ENCODE peak calls at places on chromosomes 1 and 21, in seven cellular contexts. C is breast epithelium, U is tibial nerve, V is pancreas, T is heart right ventricle, A is AG04450, W is left lung. R is an unnamed sample.

GRCh38 chr1:225908773-225909172 is 15.3 kb downstream of the PYCR2 start:
- DNase-seq in A (no peak), V (no peak), C (no peak), T (no peak), U (no peak), W (no peak), R (no peak)

GRCh38 chr1:54161495-54162168 is 8.8 kb upstream of the CDCP2 start:
- DNase-seq in U (no peak), A (no peak), T (no peak), W (no peak), V (no peak), C (no peak), R (no peak)

GRCh38 chr1:44361478-44361877 is 6.4 kb upstream of the ERI3 start:
- DNase-seq in W (no peak), U (no peak), A (no peak), T (no peak), C (no peak), V (no peak), R (no peak)

GRCh38 chr1:44501022-44501910 is 96.2 kb downstream of the RNF220 start:
- DNase-seq in A (no peak), U (no peak), W (no peak), T (peak), C (no peak), V (no peak), R (no peak)

GRCh38 chr1:19476440-19477190 is 8.7 kb downstream of the CAPZB start:
- DNase-seq in W (no peak), T (no peak), V (no peak), C (no peak), A (no peak), U (no peak), R (peak)

GRCh38 chr1:2404142-2404889 is 8.0 kb downstream of the PEX10 start:
- DNase-seq in C (no peak), T (peak), W (no peak), U (no peak), A (no peak), V (no peak), R (no peak)

GRCh38 chr1:81894867-81895266 is 94.1 kb downstream of the ADGRL2 start:
- DNase-seq in C (no peak), U (no peak), T (no peak), A (no peak), V (no peak), W (no peak), R (no peak)

GRCh38 chr1:181936768-181937581 is 124.5 kb downstream of the ZNF648 start:
- DNase-seq in U (no peak), T (no peak), A (no peak), C (peak), V (peak), W (no peak), R (peak)

GRCh38 chr1:245687636-245688535 is 533.1 kb downstream of the KIF26B start:
- DNase-seq in C (no peak), V (no peak), U (no peak), W (no peak), T (no peak), A (no peak), R (no peak)

GRCh38 chr1:39694026-39694425 is 2.8 kb upstream of the HPCAL4 start:
- DNase-seq in U (no peak), C (no peak), V (no peak), A (no peak), T (no peak), W (no peak), R (no peak)

GRCh38 chr1:28740118-28740517 is 3.4 kb downstream of the YTHDF2 start:
- DNase-seq in T (no peak), V (no peak), C (no peak), W (no peak), U (no peak), A (no peak), R (no peak)

GRCh38 chr1:157648317-157648716 is 50.4 kb upstream of the FCRL4 start:
- DNase-seq in V (no peak), W (no peak), A (no peak), T (no peak), C (no peak), U (no peak), R (no peak)

GRCh38 chr1:161781995-161782394 is 15.9 kb downstream of the ATF6 start:
- DNase-seq in V (no peak), A (no peak), C (no peak), U (no peak), W (no peak), T (no peak), R (no peak)

GRCh38 chr1:52365091-52365745 is 787 bp downstream of the CC2D1B start:
- DNase-seq in W (peak), C (peak), U (no peak), V (peak), A (no peak), T (peak), R (no peak)

GRCh38 chr1:18927654-18928272 is 25.4 kb upstream of the ALDH4A1 start:
- DNase-seq in T (no peak), V (no peak), C (no peak), A (no peak), W (no peak), U (no peak), R (peak)

GRCh38 chr1:233372218-233373125 is 44.9 kb downstream of the MAP3K21 start:
- DNase-seq in T (no peak), C (no peak), A (no peak), U (no peak), W (no peak), V (no peak), R (no peak)

GRCh38 chr1:10280442-10281350 is 70.3 kb downstream of the KIF1B start:
- DNase-seq in T (no peak), A (peak), W (no peak), C (no peak), V (no peak), U (no peak), R (no peak)

GRCh38 chr1:220367833-220368232 is 95.6 kb upstream of the RAB3GAP2 start:
- DNase-seq in A (no peak), W (no peak), C (no peak), T (no peak), U (no peak), V (no peak), R (no peak)

GRCh38 chr1:153985984-153986761 is at the start of gene RAB13:
- DNase-seq in U (peak), W (peak), V (peak), T (peak), A (no peak), C (peak), R (no peak)

GRCh38 chr1:43893020-43893419 is 40.6 kb upstream of the ARTN start:
- DNase-seq in V (no peak), A (no peak), U (no peak), C (no peak), T (no peak), W (no peak), R (no peak)

GRCh38 chr1:4527819-4528218 is 126.6 kb upstream of the AJAP1 start:
- DNase-seq in W (no peak), A (no peak), V (no peak), U (no peak), T (no peak), C (no peak), R (no peak)

GRCh38 chr21:36815284-36815683 is 116.4 kb downstream of the SIM2 start:
- DNase-seq in W (no peak), V (no peak), A (no peak), C (no peak), T (no peak), U (no peak), R (no peak)

GRCh38 chr1:85465099-85465790 is at the start of gene DDAH1:
- DNase-seq in T (peak), W (peak), U (no peak), C (peak), A (no peak), V (peak), R (no peak)

GRCh38 chr1:70764747-70765146 is 282.9 kb downstream of the PTGER3 start:
- DNase-seq in T (no peak), W (no peak), C (no peak), U (no peak), A (no peak), V (no peak), R (no peak)

GRCh38 chr1:221097479-221098281 is 218.4 kb downstream of the HLX start:
- DNase-seq in C (no peak), V (no peak), W (no peak), U (no peak), A (peak), T (no peak), R (no peak)

GRCh38 chr21:14880922-14881321 is 183.9 kb downstream of the NRIP1 start:
- DNase-seq in U (no peak), V (no peak), A (no peak), W (no peak), C (no peak), T (no peak), R (no peak)

GRCh38 chr1:1120866-1121563 is 5.1 kb upstream of the C1orf159 start:
- DNase-seq in C (no peak), A (no peak), U (no peak), W (peak), V (no peak), T (no peak), R (no peak)

GRCh38 chr1:157978547-157979403 is 14.7 kb upstream of the KIRREL1 start:
- DNase-seq in V (no peak), W (peak), U (no peak), A (no peak), C (no peak), T (no peak), R (no peak)

GRCh38 chr1:48680411-48681035 is 96.2 kb downstream of the BEND5 start:
- DNase-seq in V (peak), C (no peak), W (no peak), U (no peak), T (no peak), A (no peak), R (no peak)

GRCh38 chr1:181133969-181134418 is 45.5 kb downstream of the IER5 start:
- DNase-seq in V (no peak), T (no peak), U (no peak), W (no peak), C (no peak), A (no peak), R (no peak)

GRCh38 chr1:32390904-32391480 is 3.2 kb downstream of the BSDC1 start:
- DNase-seq in A (no peak), C (no peak), T (no peak), U (no peak), V (no peak), W (no peak), R (no peak)

GRCh38 chr1:111216751-111217150 is 10.8 kb upstream of the CHI3L2 start:
- DNase-seq in C (no peak), A (no peak), U (no peak), T (no peak), V (no peak), W (no peak), R (no peak)

GRCh38 chr1:111214086-111214801 is 13.3 kb upstream of the CHI3L2 start:
- DNase-seq in A (no peak), T (no peak), C (no peak), W (no peak), V (no peak), U (no peak), R (no peak)

GRCh38 chr1:111213412-111213811 is 13.0 kb upstream of the DENND2D start:
- DNase-seq in A (no peak), U (no peak), T (no peak), W (peak), C (no peak), V (no peak), R (no peak)

GRCh38 chr1:111212634-111213335 is 12.3 kb upstream of the DENND2D start:
- DNase-seq in V (no peak), A (no peak), T (no peak), W (no peak), U (no peak), C (no peak), R (no peak)

DNA sequence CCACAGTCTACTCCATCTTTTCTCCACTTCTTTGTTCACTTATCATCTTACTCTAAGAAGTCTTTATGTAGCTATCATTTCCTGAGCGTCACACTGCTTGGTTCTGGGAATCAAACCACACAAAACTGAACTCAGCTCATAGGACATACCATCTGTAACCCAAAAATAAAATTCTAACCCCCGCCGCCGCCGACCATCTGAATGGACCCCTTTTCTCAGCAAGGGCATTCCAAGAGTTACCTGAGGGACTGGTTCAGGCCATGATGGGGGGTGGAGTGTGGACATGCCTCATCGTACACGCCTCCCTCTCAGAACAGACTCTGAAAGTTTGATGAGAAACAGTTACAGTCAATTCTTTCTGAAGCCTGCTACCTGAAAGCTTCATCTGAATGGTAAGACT is 12.6 kb upstream of the CHI3L2 start:
- DNase-seq in T (no peak), W (no peak), U (no peak), V (no peak), A (no peak), C (no peak), R (no peak)
- H3K27ac ChIP-seq in T (no peak), W (no peak), U (no peak), V (no peak), A (no peak), C (no peak), R (peak)

GRCh38 chr1:24201941-24202440 is 14.9 kb upstream of the IFNLR1 start:
- DNase-seq in A (peak), V (peak), T (peak), W (no peak), C (peak), U (peak), R (peak)

GRCh38 chr1:24195874-24196273 is 8.8 kb upstream of the IFNLR1 start:
- DNase-seq in C (no peak), W (no peak), T (no peak), U (no peak), V (no peak), A (no peak), R (no peak)

GRCh38 chr1:24198766-24199165 is 11.7 kb upstream of the IFNLR1 start:
- DNase-seq in C (no peak), U (no peak), W (no peak), A (no peak), V (no peak), T (no peak), R (no peak)

GRCh38 chr1:24202556-24202955 is 15.5 kb upstream of the IFNLR1 start:
- DNase-seq in V (no peak), C (no peak), A (no peak), T (no peak), W (no peak), U (no peak), R (no peak)

DNA sequence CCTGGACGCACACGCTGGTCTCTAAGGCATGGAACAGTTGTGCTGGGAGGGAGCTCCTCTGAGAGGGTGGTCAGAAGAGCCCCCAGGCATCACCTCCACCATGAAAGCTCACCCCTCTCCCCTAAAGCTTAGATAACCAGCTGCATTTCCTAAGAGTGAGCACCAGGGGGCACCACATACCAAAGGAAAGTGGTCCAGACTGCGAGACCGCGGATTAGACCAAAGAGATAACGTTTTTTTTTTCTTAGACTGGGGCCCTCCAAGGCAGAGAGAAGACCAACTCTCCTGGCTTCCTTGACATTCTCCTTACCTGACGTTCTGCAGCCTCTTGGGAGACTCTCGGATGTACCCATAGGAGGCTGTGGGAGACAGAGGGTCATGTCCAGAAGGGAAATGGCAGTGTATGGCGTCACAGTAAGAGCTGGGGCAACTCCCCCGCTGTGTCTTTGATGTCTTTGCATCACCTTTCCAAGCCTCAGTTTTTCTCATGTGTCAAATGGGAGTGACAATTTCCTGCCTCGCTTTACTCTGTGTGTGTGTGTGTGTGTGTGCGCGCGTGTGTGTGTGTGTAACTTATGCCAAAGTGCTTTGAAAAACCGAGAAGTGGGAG is 12.3 kb upstream of the IFNLR1 start:
- DNase-seq in T (peak), V (peak), W (no peak), U (no peak), C (peak), A (peak), R (peak)
- H3K4me3 ChIP-seq in T (no peak), V (no peak), W (no peak), U (no peak), C (no peak), A (no peak), R (no peak)

GRCh38 chr1:6054596-6054995 is 8.9 kb downstream of the KCNAB2 start:
- DNase-seq in T (no peak), U (no peak), W (no peak), V (no peak), A (no peak), C (no peak), R (no peak)

GRCh38 chr1:6053206-6053546 is 7.5 kb downstream of the KCNAB2 start:
- DNase-seq in V (no peak), W (no peak), T (no peak), C (no peak), A (no peak), U (no peak), R (no peak)

GRCh38 chr1:6059866-6060265 is 14.2 kb downstream of the KCNAB2 start:
- DNase-seq in U (no peak), T (no peak), C (no peak), V (no peak), W (no peak), A (no peak), R (no peak)

GRCh38 chr1:6057170-6057569 is 11.5 kb downstream of the KCNAB2 start:
- DNase-seq in U (no peak), W (no peak), V (no peak), T (no peak), A (no peak), C (no peak), R (no peak)

GRCh38 chr1:6056549-6056948 is 10.9 kb downstream of the KCNAB2 start:
- DNase-seq in W (no peak), V (no peak), C (no peak), U (no peak), A (no peak), T (no peak), R (no peak)
- H3K27ac ChIP-seq in W (peak), V (no peak), C (no peak), U (no peak), A (no peak), T (no peak), R (no peak)

GRCh38 chr1:8671313-8671917 is 146.0 kb downstream of the RERE start:
- DNase-seq in U (no peak), C (no peak), T (no peak), A (peak), V (peak), W (no peak), R (no peak)

GRCh38 chr1:8670371-8670818 is 147.0 kb downstream of the RERE start:
- DNase-seq in A (no peak), V (no peak), U (no peak), W (no peak), T (no peak), C (no peak), R (no peak)

GRCh38 chr1:8666394-8667167 is 150.9 kb downstream of the RERE start:
- DNase-seq in U (no peak), A (no peak), C (no peak), T (no peak), V (no peak), W (no peak), R (no peak)

GRCh38 chr1:8667869-8668595 is 149.4 kb downstream of the RERE start:
- DNase-seq in U (no peak), A (no peak), W (no peak), V (no peak), T (no peak), C (no peak), R (no peak)

DNA sequence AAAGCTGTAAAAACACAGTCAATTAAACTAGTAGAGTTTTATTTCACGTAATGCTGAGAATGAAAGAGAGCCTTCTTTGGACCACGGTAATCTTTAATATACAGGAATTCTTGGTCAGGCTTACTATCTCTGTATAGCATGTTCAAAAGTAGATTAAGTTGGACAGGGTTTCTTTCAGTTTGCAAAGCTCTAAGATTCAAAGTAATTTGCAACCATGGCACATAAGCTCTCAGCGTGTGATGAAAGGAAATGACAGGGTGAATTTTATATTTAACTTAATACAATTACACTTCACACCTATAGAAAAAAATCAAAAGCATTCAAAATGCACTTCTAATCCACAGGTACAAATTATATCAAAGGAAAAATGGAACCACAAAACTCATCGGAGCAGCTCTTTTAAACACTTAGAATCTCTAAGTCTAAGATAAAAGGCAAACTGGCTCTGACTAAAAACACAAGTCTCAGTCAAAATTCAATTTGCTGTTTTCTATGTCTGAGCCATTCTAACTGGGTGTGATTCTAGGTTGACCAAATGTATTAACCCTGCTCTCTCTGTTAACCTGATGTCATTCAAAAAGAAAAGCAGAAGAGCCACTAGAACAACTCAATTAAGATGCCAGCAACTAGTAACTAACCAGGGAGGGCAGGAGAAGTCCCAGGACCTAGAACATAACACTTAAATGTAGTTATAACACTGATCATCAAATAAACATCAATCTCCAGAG is 147.7 kb downstream of the RERE start:
- DNase-seq in W (no peak), U (no peak), A (no peak), T (no peak), C (no peak), V (no peak), R (no peak)
- H3K4me3 ChIP-seq in W (no peak), U (no peak), A (no peak), T (no peak), C (no peak), V (no peak), R (no peak)